ENCODE peak calls at places on chromosome 13, in eight cellular contexts. Y, T, C, P, J, D, O and Z are unnamed samples.

GRCh38 chr13:80737513-80737912 is 396.6 kb upstream of the SPRY2 start:
- DNase-seq in D (no peak), O (no peak), Y (no peak), P (no peak), T (peak), J (no peak), C (no peak), Z (no peak)

GRCh38 chr13:95267662-95268369 is 33.4 kb downstream of the ABCC4 start:
- DNase-seq in J (peak), Y (peak), D (peak), O (no peak), C (peak), P (peak), T (peak), Z (peak)

GRCh38 chr13:107977175-107977574 is 238.2 kb downstream of the LIG4 start:
- DNase-seq in T (no peak), C (no peak), J (no peak), O (no peak), Y (peak), D (no peak), P (no peak), Z (no peak)

GRCh38 chr13:100269837-100270236 is 180.9 kb downstream of the PCCA start:
- DNase-seq in J (no peak), Y (no peak), T (peak), O (no peak), D (peak), P (peak), C (peak), Z (peak)

GRCh38 chr13:97502192-97502591 is 68.2 kb downstream of the RAP2A start:
- DNase-seq in Y (no peak), C (no peak), T (peak), P (no peak), O (no peak), J (peak), D (no peak), Z (no peak)

GRCh38 chr13:73171926-73172325 is 113.1 kb downstream of the KLF5 start:
- DNase-seq in Y (peak), C (no peak), O (no peak), D (no peak), T (peak), P (peak), J (peak), Z (peak)

GRCh38 chr13:31204592-31204991 is 4.8 kb downstream of the B3GLCT start:
- DNase-seq in T (peak), C (no peak), D (no peak), Y (peak), O (no peak), P (peak), J (peak), Z (peak)

GRCh38 chr13:107170270-107170931 is 602.5 kb upstream of the ARGLU1 start:
- DNase-seq in T (no peak), P (no peak), C (no peak), O (no peak), Y (no peak), D (no peak), J (no peak), Z (no peak)

GRCh38 chr13:23616228-23616627 is 46.0 kb downstream of the TNFRSF19 start:
- DNase-seq in T (no peak), Y (no peak), O (no peak), C (no peak), D (no peak), P (no peak), J (no peak), Z (no peak)

GRCh38 chr13:106376411-106377112 is 158.9 kb downstream of the EFNB2 start:
- DNase-seq in Y (peak), D (no peak), T (peak), C (peak), J (no peak), P (peak), O (no peak), Z (peak)

GRCh38 chr13:94656766-94657165 is 55.1 kb downstream of the GPR180 start:
- DNase-seq in C (peak), J (peak), P (peak), O (no peak), D (no peak), T (peak), Y (peak), Z (peak)

GRCh38 chr13:53010374-53011105 is 18.1 kb upstream of the OLFM4 start:
- DNase-seq in O (no peak), J (peak), Y (no peak), C (no peak), P (peak), T (no peak), D (peak), Z (peak)

GRCh38 chr13:27170521-27171243 is 929 bp downstream of the USP12 start:
- DNase-seq in Y (peak), O (peak), D (peak), P (peak), J (peak), C (no peak), T (no peak), Z (peak)

GRCh38 chr13:94595006-94595942 is 678 bp downstream of the TGDS start:
- DNase-seq in D (peak), T (peak), C (no peak), P (peak), J (peak), O (peak), Y (peak), Z (peak)

GRCh38 chr13:59423708-59424355 is 739.9 kb downstream of the DIAPH3 start:
- DNase-seq in O (no peak), D (no peak), J (no peak), P (no peak), C (no peak), Y (no peak), T (no peak), Z (no peak)

GRCh38 chr13:73765651-73766384 is 368.4 kb downstream of the KLF12 start:
- DNase-seq in P (no peak), O (peak), Y (peak), J (peak), C (no peak), T (peak), D (peak), Z (peak)

GRCh38 chr13:46530084-46530935 is 22.7 kb upstream of the LRCH1 start:
- DNase-seq in J (no peak), C (no peak), Y (no peak), P (peak), O (no peak), D (no peak), T (peak), Z (peak)

GRCh38 chr13:72255908-72256307 is 388.9 kb upstream of the DACH1 start:
- DNase-seq in D (peak), P (peak), Y (peak), J (peak), O (no peak), T (peak), C (no peak), Z (peak)

GRCh38 chr13:100673831-100674362 is 698 bp downstream of the TMTC4 start:
- DNase-seq in O (peak), T (peak), J (peak), Y (peak), C (peak), P (peak), D (peak), Z (peak)

DNA sequence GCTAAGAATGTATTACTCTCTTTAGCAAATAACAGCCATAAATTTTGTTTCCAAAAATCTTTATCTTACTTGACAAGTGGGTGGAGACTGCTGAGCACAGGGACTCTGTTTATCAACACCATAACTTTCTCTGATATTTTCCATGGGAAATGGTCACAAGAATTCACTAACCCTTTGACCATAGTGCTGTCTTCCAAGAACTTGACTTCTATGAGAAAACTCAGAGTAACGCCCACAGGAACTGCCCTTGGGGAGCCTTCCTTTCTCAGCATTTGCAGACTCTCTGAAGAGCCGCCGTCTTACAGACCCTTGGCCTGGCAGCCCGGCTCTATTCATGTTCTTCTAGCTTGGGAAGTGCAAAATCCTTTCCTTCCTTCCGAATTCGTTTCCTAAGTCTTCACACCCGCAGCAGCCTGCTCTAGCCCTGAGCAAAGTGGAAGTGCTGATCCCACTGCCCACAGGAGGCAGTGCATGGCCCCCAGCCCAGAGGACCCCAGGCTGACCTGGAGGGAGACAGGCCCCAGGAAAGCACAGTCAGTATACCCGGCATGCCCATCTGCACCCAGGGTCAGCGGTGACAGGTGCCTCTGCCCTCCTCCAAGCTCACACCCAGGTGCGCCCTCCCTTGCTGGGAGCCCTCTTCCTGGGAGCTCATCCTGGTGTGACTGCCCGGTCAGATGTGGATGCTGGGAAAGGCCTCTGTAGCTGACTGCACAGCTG is 10.2 kb downstream of the GAS6 start:
- DNase-seq in D (no peak), T (peak), C (no peak), Y (no peak), O (no peak), P (no peak), J (no peak), Z (no peak)
- H3K4me3 ChIP-seq in D (no peak), T (no peak), C (no peak), Y (no peak), O (no peak), P (no peak), J (no peak), Z (no peak)

DNA sequence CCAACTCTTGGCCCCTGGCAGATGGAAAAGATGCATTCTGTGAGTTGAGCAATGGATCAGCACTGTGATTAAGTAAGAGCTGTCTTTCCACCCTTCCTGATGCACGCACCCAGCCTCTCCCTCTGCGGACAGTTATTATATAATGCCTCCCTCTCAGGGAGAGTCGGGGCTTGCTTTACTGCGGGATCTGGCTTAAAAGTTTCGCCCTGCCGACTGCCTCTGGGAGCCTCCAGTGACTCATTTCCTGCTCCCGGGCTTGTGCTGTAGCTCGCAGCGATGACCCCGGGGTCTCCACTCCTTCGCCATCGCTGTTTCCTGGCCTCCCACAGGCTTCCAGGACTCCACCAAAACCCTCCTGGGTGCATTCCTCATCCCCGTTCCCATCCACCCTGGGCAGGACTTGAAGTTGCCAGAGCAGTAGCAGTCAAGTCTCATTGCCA is 107.4 kb upstream of the SLC7A1 start:
- DNase-seq in J (peak), C (peak), Y (peak), D (no peak), T (peak), P (no peak), O (no peak), Z (peak)
- H3K4me3 ChIP-seq in J (no peak), C (peak), Y (no peak), D (no peak), T (no peak), P (no peak), O (no peak), Z (no peak)

GRCh38 chr13:41284512-41285288 is 21.3 kb upstream of the MTRF1 start:
- DNase-seq in C (peak), Y (no peak), P (peak), J (no peak), D (no peak), O (no peak), T (peak), Z (peak)
- H3K4me3 ChIP-seq in C (no peak), Y (no peak), P (no peak), J (no peak), D (no peak), O (no peak), T (no peak), Z (no peak)

DNA sequence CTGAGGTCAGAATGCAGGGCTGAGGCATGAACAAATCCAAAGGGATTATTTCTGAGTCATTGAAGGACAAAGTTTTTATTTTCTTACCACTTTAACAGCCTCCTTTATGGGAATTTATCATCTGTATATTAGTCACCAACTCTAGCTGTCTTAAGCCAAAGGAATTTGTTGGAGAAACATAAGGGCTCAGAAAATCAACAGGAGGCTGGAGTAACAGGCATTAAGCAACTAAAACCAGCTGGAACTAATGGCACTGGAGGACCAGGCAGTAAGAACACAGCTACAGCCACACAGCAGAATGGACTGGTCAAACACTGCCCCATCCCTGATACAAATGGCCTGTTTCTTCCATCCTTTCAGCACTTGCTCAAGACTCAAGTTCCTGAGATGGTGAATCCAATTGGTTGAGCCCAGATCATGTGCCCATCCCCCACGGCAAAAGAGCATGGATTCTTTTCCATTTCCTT is 157.2 kb upstream of the FNDC3A start:
- DNase-seq in Y (peak), P (peak), T (peak), C (peak), J (peak), O (no peak), D (no peak), Z (peak)
- H3K4me3 ChIP-seq in Y (no peak), P (no peak), T (no peak), C (no peak), J (no peak), O (no peak), D (no peak), Z (no peak)

GRCh38 chr13:51837016-51837415 is 8.0 kb downstream of the TMEM272 start:
- DNase-seq in J (no peak), D (no peak), Y (no peak), O (no peak), T (no peak), P (no peak), C (no peak), Z (no peak)
- H3K4me3 ChIP-seq in J (no peak), D (no peak), Y (no peak), O (no peak), T (no peak), P (no peak), C (no peak), Z (no peak)